ENCODE peak calls at places on chromosomes 1 and 21, in eight cellular contexts. U is Panc1, B is psoas muscle, R is GM23338, O is colonic mucosa, E is mammary epithelial cell, T is left lung, F is IMR-90. J is an unnamed sample.

GRCh38 chr1:89671775-89672488 is 39.0 kb downstream of the LRRC8C start:
- DNase-seq in U (peak), B (no peak), R (no peak), O (no peak), E (peak), T (no peak), F (peak), J (peak)

GRCh38 chr21:25350056-25350455 is 257.2 kb downstream of the MRPL39 start:
- DNase-seq in U (no peak), B (no peak), R (peak), O (no peak), E (no peak), T (no peak), F (peak), J (peak)

GRCh38 chr1:203038217-203038741 is 12.0 kb downstream of the PPFIA4 start:
- DNase-seq in U (no peak), B (peak), R (no peak), O (no peak), E (peak), T (no peak), F (peak), J (peak)

GRCh38 chr1:64856564-64856963 is 109.8 kb downstream of the JAK1 start:
- DNase-seq in U (no peak), B (peak), R (no peak), O (peak), E (peak), T (peak), F (peak), J (peak)

GRCh38 chr1:221117548-221117951 is 238.3 kb downstream of the HLX start:
- DNase-seq in U (no peak), B (peak), R (no peak), O (no peak), E (no peak), T (peak), F (peak), J (no peak)

GRCh38 chr1:109210058-109210457 is 3.7 kb upstream of the SARS1 start:
- DNase-seq in U (no peak), B (no peak), R (no peak), O (peak), E (peak), T (no peak), F (no peak), J (peak)

GRCh38 chr1:212677573-212677972 is 22.1 kb downstream of the BATF3 start:
- DNase-seq in U (no peak), B (no peak), R (no peak), O (no peak), E (no peak), T (no peak), F (no peak), J (no peak)

GRCh38 chr1:206469411-206469932 is 804 bp upstream of the IKBKE start:
- DNase-seq in U (no peak), B (no peak), R (peak), O (peak), E (peak), T (no peak), F (no peak), J (peak)

GRCh38 chr1:242430956-242431355 is 93.5 kb downstream of the PLD5 start:
- DNase-seq in U (no peak), B (no peak), R (no peak), O (no peak), E (no peak), T (no peak), F (no peak), J (no peak)

GRCh38 chr1:41711581-41711980 is 207.1 kb downstream of the HIVEP3 start:
- DNase-seq in U (no peak), B (no peak), R (no peak), O (no peak), E (no peak), T (no peak), F (no peak), J (no peak)

GRCh38 chr1:161052899-161053298 is 7.1 kb upstream of the USF1 start:
- DNase-seq in U (no peak), B (no peak), R (no peak), O (no peak), E (no peak), T (no peak), F (peak), J (no peak)

GRCh38 chr1:175555266-175555665 is 188.1 kb downstream of the TNR start:
- DNase-seq in U (no peak), B (no peak), R (no peak), O (no peak), E (peak), T (no peak), F (no peak), J (peak)

GRCh38 chr1:91679446-91679845 is 178.8 kb downstream of the CDC7 start:
- DNase-seq in U (no peak), B (no peak), R (no peak), O (no peak), E (no peak), T (no peak), F (no peak), J (no peak)

GRCh38 chr1:40665335-40666171 is at the start of gene RIMS3:
- DNase-seq in U (peak), B (peak), R (peak), O (peak), E (peak), T (peak), F (peak), J (peak)

GRCh38 chr1:103265551-103265950 is 157.2 kb upstream of the COL11A1 start:
- DNase-seq in U (no peak), B (no peak), R (no peak), O (no peak), E (no peak), T (no peak), F (peak), J (no peak)

GRCh38 chr1:224116131-224116530 is 2.2 kb downstream of the FBXO28 start:
- DNase-seq in U (peak), B (no peak), R (peak), O (no peak), E (peak), T (no peak), F (peak), J (peak)

GRCh38 chr1:119632103-119632490 is 16.0 kb downstream of the ZNF697 start:
- DNase-seq in U (no peak), B (no peak), R (no peak), O (no peak), E (no peak), T (no peak), F (no peak), J (no peak)

GRCh38 chr1:16960560-16961296 is 19.7 kb downstream of the MFAP2 start:
- DNase-seq in U (peak), B (peak), R (peak), O (peak), E (no peak), T (peak), F (peak), J (peak)

GRCh38 chr1:180988221-180988826 is 34.3 kb downstream of the STX6 start:
- DNase-seq in U (no peak), B (no peak), R (no peak), O (no peak), E (no peak), T (no peak), F (no peak), J (no peak)

GRCh38 chr1:14648931-14649860 is 50.7 kb downstream of the KAZN start:
- DNase-seq in U (no peak), B (no peak), R (no peak), O (no peak), E (no peak), T (no peak), F (no peak), J (no peak)

GRCh38 chr1:84363019-84363418 is 35.3 kb upstream of the DNASE2B start:
- DNase-seq in U (no peak), B (no peak), R (no peak), O (no peak), E (no peak), T (no peak), F (no peak), J (no peak)

GRCh38 chr1:235513495-235514366 is 9.5 kb upstream of the B3GALNT2 start:
- DNase-seq in U (no peak), B (no peak), R (peak), O (peak), E (peak), T (no peak), F (peak), J (peak)

GRCh38 chr1:24503003-24503751 is 541 bp downstream of the RCAN3 start:
- DNase-seq in U (no peak), B (no peak), R (peak), O (peak), E (peak), T (no peak), F (no peak), J (peak)

GRCh38 chr1:202586018-202586821 is 124.0 kb downstream of the SYT2 start:
- DNase-seq in U (peak), B (no peak), R (no peak), O (peak), E (peak), T (no peak), F (peak), J (peak)

GRCh38 chr1:50348449-50349241 is 74.6 kb downstream of the DMRTA2 start:
- DNase-seq in U (peak), B (no peak), R (peak), O (peak), E (peak), T (no peak), F (peak), J (peak)

DNA sequence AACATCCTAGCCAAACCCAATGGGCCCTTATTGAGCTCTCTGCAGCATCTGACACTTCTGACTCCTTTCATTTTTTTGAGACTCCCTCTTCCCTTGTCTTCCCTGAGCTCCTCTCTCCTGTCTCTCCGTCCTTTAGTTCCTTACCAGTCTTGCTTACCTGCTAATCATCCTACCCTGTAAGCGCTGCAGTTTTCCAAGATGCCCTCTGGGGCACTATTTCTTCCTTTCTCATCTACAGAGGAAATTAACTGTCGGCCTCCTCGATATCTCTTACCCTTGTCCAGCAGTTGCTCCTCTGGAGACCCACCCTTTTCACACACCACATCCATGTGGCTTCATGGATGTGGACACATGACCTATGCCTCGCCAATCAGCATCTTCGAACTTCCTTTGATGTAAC is 6.8 kb downstream of the GPR161 start:
- DNase-seq in U (no peak), B (no peak), R (peak), O (no peak), E (no peak), T (no peak), F (no peak), J (no peak)
- H3K4me3 ChIP-seq in U (no peak), B (no peak), R (no peak), O (no peak), E (no peak), T (no peak), F (no peak), J (no peak)

GRCh38 chr1:58033311-58033710 is 513.2 kb downstream of the OMA1 start:
- DNase-seq in U (no peak), B (no peak), R (no peak), O (no peak), E (no peak), T (no peak), F (no peak), J (no peak)

GRCh38 chr1:58032621-58033073 is 513.9 kb downstream of the OMA1 start:
- DNase-seq in U (no peak), B (no peak), R (no peak), O (no peak), E (no peak), T (no peak), F (no peak), J (no peak)

GRCh38 chr1:58031416-58031815 is 515.1 kb downstream of the OMA1 start:
- DNase-seq in U (no peak), B (no peak), R (peak), O (no peak), E (no peak), T (no peak), F (no peak), J (no peak)

GRCh38 chr1:58035523-58035922 is 511.0 kb downstream of the OMA1 start:
- DNase-seq in U (no peak), B (no peak), R (peak), O (no peak), E (no peak), T (no peak), F (no peak), J (peak)
- TF ChIP-seq CTCF in U (peak), B (no peak), R (peak), O (no peak), E (peak), T (no peak), F (peak), J (peak)

DNA sequence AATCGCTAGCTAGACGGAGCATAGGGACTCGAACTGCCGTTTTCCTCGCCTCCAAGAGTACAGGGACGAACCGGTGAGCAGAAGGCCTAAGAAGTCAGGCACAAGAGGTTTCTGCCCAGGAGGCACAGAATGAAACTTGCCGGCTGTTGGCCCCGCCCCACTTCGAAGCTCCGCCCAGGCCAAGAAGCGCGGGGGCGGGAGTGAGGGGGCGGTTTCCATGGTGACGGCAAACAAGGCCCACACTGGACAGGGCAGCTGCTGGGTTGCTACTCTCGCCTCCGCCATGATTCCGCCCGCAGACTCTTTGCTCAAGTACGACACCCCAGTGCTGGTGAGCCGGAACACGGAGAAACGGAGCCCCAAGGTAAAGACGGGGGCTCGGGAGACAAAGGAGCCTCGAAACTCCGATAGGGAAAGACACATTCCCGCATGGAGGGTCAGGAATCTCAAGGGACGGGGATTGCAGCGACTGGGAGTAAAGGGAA is at the start of gene DNALI1:
- DNase-seq in U (no peak), B (peak), R (peak), O (peak), E (peak), T (peak), F (peak), J (peak)
- H3K4me3 ChIP-seq in U (peak), B (peak), R (peak), O (no peak), E (no peak), T (peak), F (peak), J (peak)

GRCh38 chr21:31873696-31874599 is 1.1 kb downstream of the HUNK start:
- DNase-seq in U (no peak), B (peak), R (peak), O (peak), E (no peak), T (peak), F (peak), J (no peak)

GRCh38 chr21:31872072-31872451 is 758 bp upstream of the HUNK start:
- DNase-seq in U (no peak), B (no peak), R (peak), O (no peak), E (no peak), T (no peak), F (no peak), J (no peak)

GRCh38 chr21:31874817-31875216 is 2.0 kb downstream of the HUNK start:
- DNase-seq in U (no peak), B (no peak), R (peak), O (peak), E (no peak), T (no peak), F (no peak), J (no peak)

GRCh38 chr21:31873275-31873695 is 465 bp downstream of the HUNK start:
- DNase-seq in U (no peak), B (no peak), R (peak), O (peak), E (no peak), T (no peak), F (no peak), J (no peak)

DNA sequence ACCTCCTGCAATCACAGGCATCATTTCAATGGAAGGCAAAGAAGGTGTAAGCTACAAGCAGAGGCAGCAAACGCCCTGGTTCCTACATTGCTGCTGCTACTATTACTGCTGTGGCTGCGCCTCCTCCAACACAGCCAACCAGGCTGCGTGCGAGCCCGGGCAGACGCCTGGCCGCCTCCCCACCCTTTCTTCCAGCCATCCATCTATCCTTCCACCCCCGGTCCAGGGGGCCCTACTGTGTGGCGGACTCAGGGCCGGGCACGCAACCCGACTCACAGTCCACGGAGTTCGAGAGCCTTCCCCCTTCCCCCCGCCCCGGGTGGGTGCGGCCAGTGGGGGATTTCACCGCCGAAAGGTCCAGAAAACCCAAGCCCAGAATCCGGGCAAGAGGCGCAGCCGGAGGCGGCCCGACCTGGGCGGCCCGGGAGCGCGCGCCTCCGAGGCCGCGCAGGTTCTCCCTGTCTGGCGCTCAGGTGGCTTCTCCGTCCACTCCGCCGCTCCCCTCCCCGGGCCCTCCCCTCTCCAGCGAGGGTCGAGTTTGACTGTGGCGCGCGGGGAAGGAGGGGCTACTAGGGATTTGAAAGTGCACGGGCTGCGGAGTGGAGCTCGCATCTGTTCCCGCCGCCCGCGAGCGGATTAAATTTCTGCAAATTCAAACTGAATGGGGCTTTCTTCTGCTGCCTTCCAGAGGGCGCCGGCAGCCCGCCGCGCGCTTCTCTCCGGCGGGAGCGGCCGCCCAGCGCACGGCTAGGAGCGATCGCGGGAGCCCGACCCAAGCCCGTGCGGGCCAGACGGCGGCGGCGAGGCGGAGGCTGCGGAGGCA is at the start of gene HUNK:
- DNase-seq in U (no peak), B (peak), R (peak), O (peak), E (peak), T (peak), F (peak), J (peak)
- TF ChIP-seq CTCF in U (peak), B (no peak), R (peak), O (no peak), E (no peak), T (no peak), F (peak), J (no peak)

DNA sequence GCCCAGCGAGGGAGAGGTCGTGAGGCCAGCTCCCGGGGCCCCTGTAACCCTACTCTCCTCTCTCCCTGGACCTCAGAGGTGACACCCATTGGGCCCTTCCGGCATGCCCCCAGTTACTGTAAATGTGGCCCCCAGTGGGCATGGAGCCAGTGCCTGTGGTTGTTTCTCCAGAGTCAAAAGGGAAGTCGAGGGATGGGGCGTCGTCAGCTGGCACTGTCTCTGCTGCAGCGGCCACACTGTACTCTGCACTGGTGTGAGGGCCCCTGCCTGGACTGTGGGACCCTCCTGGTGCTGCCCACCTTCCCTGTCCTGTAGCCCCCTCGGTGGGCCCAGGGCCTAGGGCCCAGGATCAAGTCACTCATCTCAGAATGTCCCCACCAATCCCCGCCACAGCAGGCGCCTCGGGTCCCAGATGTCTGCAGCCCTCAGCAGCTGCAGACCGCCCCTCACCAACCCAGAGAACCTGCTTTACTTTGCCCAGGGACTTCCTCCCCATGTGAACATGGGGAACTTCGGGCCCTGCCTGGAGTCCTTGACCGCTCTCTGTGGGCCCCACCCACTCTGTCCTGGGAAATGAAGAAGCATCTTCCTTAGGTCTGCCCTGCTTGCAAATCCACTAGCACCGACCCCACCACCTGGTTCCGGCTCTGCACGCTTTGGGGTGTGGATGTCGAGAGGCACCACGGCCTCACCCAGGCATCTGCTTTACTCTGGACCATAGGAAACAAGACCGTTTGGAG is 23.7 kb upstream of the TNFRSF1B start:
- DNase-seq in U (no peak), B (peak), R (no peak), O (no peak), E (no peak), T (peak), F (no peak), J (no peak)
- H3K4me3 ChIP-seq in U (no peak), B (no peak), R (no peak), O (no peak), E (no peak), T (no peak), F (no peak), J (no peak)

DNA sequence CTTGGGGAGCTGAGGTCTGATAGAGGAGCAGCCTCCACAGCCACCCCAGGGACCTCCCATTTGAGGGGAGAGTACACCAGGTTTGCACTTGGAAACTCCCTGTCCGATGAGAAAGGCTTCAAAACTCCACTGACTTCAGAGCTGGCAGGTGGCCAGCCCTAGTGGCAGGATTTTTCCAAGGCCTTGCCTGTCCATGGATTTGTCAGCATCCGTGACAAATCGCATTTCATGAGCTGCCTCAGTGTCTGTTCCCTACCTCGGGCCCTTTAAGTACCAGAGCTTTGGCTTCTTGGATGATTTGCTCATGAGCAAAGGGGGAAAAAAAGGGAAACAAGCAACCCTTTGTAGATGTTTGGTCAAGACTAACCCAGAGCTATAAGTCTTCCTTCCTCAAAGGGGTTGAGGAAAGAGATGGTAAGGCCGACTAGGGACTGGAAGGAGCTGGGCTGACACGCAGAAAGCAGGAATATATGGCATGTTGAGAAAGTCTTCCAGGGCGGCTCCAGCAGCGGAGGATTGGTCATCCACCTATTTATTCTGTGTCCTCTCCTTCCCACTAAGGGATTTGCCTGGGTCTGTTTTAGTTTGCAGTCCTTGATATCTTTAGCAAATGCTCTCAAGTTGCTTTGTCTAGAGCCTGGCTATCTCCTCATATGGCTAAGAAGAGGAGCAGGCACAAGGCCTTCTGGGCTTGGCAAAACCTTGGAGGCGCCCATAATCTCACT is 2.7 kb upstream of the HSPG2 start:
- DNase-seq in U (peak), B (peak), R (no peak), O (peak), E (peak), T (peak), F (peak), J (peak)
- TF ChIP-seq CTCF in U (no peak), B (peak), R (no peak), O (peak), E (peak), T (no peak), F (peak), J (peak)

GRCh38 chr1:39205102-39205780 is 746 bp downstream of the MACF1 start:
- DNase-seq in U (no peak), B (peak), R (no peak), O (peak), E (peak), T (peak), F (peak), J (peak)
- H3K4me3 ChIP-seq in U (peak), B (peak), R (peak), O (peak), E (peak), T (peak), F (peak), J (no peak)

J was measured in epithelial cell of esophagus.